ENCODE peak calls at places on chromosome 21, in six cellular contexts. W, A, F, Q, L and V are unnamed samples. For H3K4me1, the result is how much of the 10 kb centered on the place peaks cover.

GRCh38 chr21:33491373-33492102 is at the start of gene DNAJC28:
- DNase-seq in W (peak), A (peak), F (peak), Q (peak), L (peak), V (peak)

GRCh38 chr21:33549848-33550771 is 7.3 kb downstream of the SON start:
- DNase-seq in W (no peak), A (no peak), F (no peak), Q (no peak), L (no peak), V (no peak)

GRCh38 chr21:42677339-42678117 is 24.1 kb downstream of the PDE9A start:
- DNase-seq in W (no peak), A (peak), F (no peak), Q (no peak), L (peak), V (no peak)

GRCh38 chr21:32925098-32925497 is 100.6 kb upstream of the OLIG2 start:
- DNase-seq in W (no peak), A (no peak), F (no peak), Q (no peak), L (no peak), V (no peak)

GRCh38 chr21:29235714-29236197 is 63.0 kb upstream of the BACH1 start:
- DNase-seq in W (no peak), A (no peak), F (no peak), Q (no peak), L (no peak), V (no peak)

GRCh38 chr21:34008618-34009017 is 64.8 kb upstream of the MRPS6 start:
- DNase-seq in W (no peak), A (no peak), F (no peak), Q (no peak), L (no peak), V (no peak)

GRCh38 chr21:17114019-17114418 is 398.8 kb upstream of the CXADR start:
- DNase-seq in W (no peak), A (no peak), F (no peak), Q (no peak), L (no peak), V (no peak)

GRCh38 chr21:35394634-35395369 is 345.7 kb upstream of the RUNX1 start:
- DNase-seq in W (no peak), A (no peak), F (no peak), Q (no peak), L (no peak), V (no peak)

GRCh38 chr21:32803651-32804050 is 32.1 kb upstream of the PAXBP1 start:
- DNase-seq in W (no peak), A (peak), F (no peak), Q (no peak), L (no peak), V (no peak)

GRCh38 chr21:38438476-38438893 is 59.8 kb downstream of the ERG start:
- DNase-seq in W (peak), A (peak), F (peak), Q (peak), L (peak), V (peak)

GRCh38 chr21:31335957-31336738 is 7.9 kb downstream of the TIAM1 start:
- DNase-seq in W (no peak), A (peak), F (no peak), Q (no peak), L (no peak), V (no peak)

GRCh38 chr21:39316729-39317128 is 3.3 kb upstream of the BRWD1 start:
- DNase-seq in W (no peak), A (no peak), F (no peak), Q (no peak), L (no peak), V (no peak)

GRCh38 chr21:27569091-27569490 is 602.2 kb upstream of the ADAMTS5 start:
- DNase-seq in W (no peak), A (peak), F (no peak), Q (no peak), L (no peak), V (no peak)

GRCh38 chr21:36097427-36098230 is 27.8 kb downstream of the CBR1 start:
- DNase-seq in W (no peak), A (no peak), F (no peak), Q (no peak), L (no peak), V (no peak)

GRCh38 chr21:43369596-43370090 is 57.3 kb downstream of the SIK1 start:
- DNase-seq in W (peak), A (no peak), F (no peak), Q (peak), L (no peak), V (no peak)

GRCh38 chr21:37369307-37369854 is 2.8 kb downstream of the DYRK1A start:
- DNase-seq in W (no peak), A (no peak), F (no peak), Q (no peak), L (no peak), V (no peak)

GRCh38 chr21:37371041-37371397 is 4.4 kb downstream of the DYRK1A start:
- DNase-seq in W (no peak), A (no peak), F (no peak), Q (no peak), L (no peak), V (no peak)

GRCh38 chr21:37372127-37372731 is 5.7 kb downstream of the DYRK1A start:
- DNase-seq in W (no peak), A (no peak), F (no peak), Q (no peak), L (no peak), V (no peak)

GRCh38 chr21:37368536-37369279 is 2.1 kb downstream of the DYRK1A start:
- DNase-seq in W (no peak), A (peak), F (no peak), Q (peak), L (no peak), V (no peak)

DNA sequence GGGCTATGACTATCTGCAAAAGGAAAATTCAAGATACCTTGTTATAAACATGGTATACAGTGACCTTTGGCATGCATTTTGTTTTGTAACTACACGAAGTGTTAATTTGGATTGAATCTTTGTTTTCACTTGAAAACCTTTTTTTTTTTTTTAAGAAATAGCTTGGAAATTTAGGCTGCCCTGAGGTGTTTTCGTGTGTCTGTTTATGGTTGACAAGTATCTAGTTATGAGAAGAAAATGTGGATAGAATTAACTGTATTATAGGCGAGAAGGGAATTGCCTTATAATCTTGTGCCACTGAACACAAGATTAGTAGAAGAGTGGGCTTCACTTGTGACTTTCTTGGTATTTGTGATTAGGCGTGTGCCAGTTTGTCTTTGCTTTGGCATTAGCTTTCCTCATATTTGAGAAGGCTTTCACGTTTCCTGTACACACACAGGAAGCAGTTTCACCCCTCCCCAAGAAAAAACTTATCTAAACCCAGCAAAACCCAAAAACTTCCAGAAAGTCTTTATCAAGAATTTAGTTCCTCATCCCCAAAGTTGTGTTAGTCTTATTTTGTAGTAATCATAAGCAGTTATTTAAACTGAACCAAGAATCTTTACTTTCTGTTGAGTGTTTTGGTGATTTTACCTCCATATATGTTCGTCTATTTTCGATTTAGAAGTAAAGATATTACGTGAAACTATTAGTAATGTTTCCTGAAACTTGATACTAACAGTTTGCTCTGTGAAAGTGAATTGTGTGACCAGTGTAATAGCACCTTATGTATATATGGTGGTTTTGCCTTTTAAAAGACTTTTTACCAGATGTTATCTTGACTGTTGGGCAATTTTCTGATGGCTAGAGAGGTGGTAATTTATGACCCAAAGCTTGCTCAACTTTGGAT is 3.8 kb downstream of the DYRK1A start:
- DNase-seq in W (no peak), A (peak), F (no peak), Q (no peak), L (no peak), V (no peak)
- H3K27ac ChIP-seq in W (no peak), A (peak), F (no peak), Q (peak), L (peak), V (peak)

GRCh38 chr21:44953628-44954021 is 13.8 kb downstream of the SLX9 start:
- DNase-seq in W (no peak), A (no peak), F (no peak), Q (no peak), L (peak), V (peak)

GRCh38 chr21:44951186-44951915 is 11.5 kb downstream of the SLX9 start:
- DNase-seq in W (no peak), A (no peak), F (no peak), Q (no peak), L (peak), V (peak)

GRCh38 chr21:44950351-44950750 is 10.5 kb downstream of the SLX9 start:
- DNase-seq in W (peak), A (no peak), F (no peak), Q (no peak), L (peak), V (peak)

GRCh38 chr21:44952929-44953627 is 13.2 kb downstream of the SLX9 start:
- DNase-seq in W (no peak), A (no peak), F (no peak), Q (no peak), L (peak), V (no peak)

GRCh38 chr21:44952116-44952928 is 12.5 kb downstream of the SLX9 start:
- DNase-seq in W (no peak), A (no peak), F (no peak), Q (no peak), L (peak), V (peak)
- H3K4me1 ChIP-seq in W (under half), A (under half), F (under half), Q (under half), L (under half), V (half or more)

DNA sequence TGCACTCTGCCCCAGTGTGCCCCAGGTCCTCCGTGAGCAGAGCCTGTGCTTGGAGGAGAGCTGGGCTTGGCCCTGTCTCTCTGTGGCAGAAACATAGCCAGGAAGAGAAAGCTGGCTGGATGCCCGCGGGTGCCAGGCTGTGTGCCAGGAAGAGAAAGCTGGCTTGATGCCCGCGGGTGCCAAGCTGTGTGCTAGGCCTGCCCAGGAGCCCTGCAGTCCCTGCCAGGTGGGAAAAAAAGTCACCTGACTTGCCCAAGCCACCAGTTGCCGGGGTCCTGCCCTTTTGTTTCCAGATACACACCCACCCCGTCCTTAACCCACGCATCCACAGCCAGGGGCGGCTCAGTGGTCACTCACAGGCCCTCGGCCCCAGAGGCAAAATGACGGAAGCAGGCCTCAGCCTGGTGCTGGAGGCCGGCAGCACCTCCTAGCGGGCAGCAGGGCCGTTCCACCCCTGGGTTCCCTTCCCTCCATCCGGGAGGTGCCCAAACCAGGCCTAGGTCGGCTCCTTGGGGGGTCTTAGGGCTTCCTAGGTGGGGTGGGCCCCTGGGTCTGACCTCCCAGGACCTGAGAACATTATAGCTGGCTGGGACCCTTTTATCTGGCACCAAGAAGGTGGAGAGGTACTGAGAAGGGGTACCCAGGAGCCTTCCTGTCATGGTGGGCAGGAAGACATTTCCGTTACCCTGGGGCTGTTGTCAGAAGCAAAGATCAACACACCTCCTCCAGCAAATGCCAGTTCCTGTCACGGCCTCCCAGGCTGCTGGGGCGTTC is 9.1 kb downstream of the ITGB2 start:
- DNase-seq in W (no peak), A (no peak), F (no peak), Q (peak), L (peak), V (peak)
- H3K27ac ChIP-seq in W (no peak), A (no peak), F (no peak), Q (no peak), L (peak), V (peak)

GRCh38 chr21:45294509-45295291 is 7.0 kb upstream of the POFUT2 start:
- DNase-seq in W (peak), A (peak), F (peak), Q (peak), L (peak), V (peak)

GRCh38 chr21:45297869-45298268 is 10.2 kb upstream of the POFUT2 start:
- DNase-seq in W (peak), A (no peak), F (no peak), Q (no peak), L (no peak), V (no peak)

GRCh38 chr21:45297329-45297728 is 9.6 kb upstream of the POFUT2 start:
- DNase-seq in W (peak), A (no peak), F (no peak), Q (no peak), L (no peak), V (peak)

GRCh38 chr21:45295576-45296365 is 8.1 kb upstream of the POFUT2 start:
- DNase-seq in W (peak), A (peak), F (no peak), Q (peak), L (no peak), V (peak)

DNA sequence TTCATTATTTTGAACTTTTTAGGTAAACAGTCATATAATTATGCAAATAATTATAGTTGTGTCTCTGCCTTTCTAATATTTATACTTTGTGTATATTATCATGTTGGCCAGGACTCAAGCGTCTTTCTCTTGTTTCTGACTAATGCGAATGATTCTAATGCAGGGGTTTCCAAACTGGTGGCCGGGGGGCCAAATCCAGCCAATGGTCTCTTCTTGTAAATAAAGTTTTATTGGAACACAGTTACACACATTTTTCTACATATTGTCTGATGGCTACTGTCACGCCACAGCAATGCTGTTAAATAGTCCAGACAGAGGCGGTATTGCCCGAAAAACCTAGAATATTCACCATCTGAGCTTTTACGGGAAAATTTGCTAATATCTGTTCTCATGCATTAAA is 8.9 kb upstream of the POFUT2 start:
- DNase-seq in W (peak), A (no peak), F (no peak), Q (no peak), L (no peak), V (peak)
- H3K4me1 ChIP-seq in W (under half), A (under half), F (under half), Q (under half), L (under half), V (half or more)